ENCODE peak calls at places on chromosomes 7 and 10, in ten cellular contexts. R is stimulated activated CD8-positive, alpha-beta memory T cell treated with anti-CD3 and anti-CD28 coated beads, Interleukin-15, amount 100 ng/mL, for 24 hours; D is mesendoderm; H is retina; M is fibroblast of lung; Y is activated T-cell treated with anti-CD3 and anti-CD28 coated beads for 4 hours; G is effector memory CD8-positive, alpha-beta T cell; I is ACHN; B is HepG2; T is stimulated activated CD4-positive, alpha-beta T cell treated with anti-CD3 and anti-CD28 coated beads, Interleukin-1b, Interleukin-23, amount 100 ng/mL, for 1 hour. A is an unnamed sample.
A peak's percentile ranks its signal among the peaks of the same experiment; 100 is the strongest.

GRCh38 chr7:82697897-82698296 is 254.3 kb upstream of the CACNA2D1 start:
- DNase-seq in R (no peak), D (no peak), H (no peak), M (peak; percentile 45), Y (no peak), G (no peak), I (no peak), B (no peak), T (no peak), A (no peak)

GRCh38 chr10:114767589-114768393 is 53.8 kb upstream of the FHIP2A start:
- DNase-seq in R (no peak), D (peak; percentile 35), H (peak; percentile 59), M (no peak), Y (no peak), G (no peak), I (peak; percentile 61), B (no peak), T (no peak), A (no peak)

GRCh38 chr10:98047009-98047741 is 16.8 kb upstream of the CRTAC1 start:
- DNase-seq in R (no peak), D (no peak), H (peak; percentile 22), M (no peak), Y (no peak), G (no peak), I (no peak), B (no peak), T (no peak), A (no peak)

GRCh38 chr10:122458693-122459092 is 2.7 kb upstream of the HTRA1 start:
- DNase-seq in R (no peak), D (no peak), H (peak; percentile 15), M (no peak), Y (no peak), G (no peak), I (no peak), B (no peak), T (no peak), A (no peak)

GRCh38 chr7:37255327-37255944 is 193.2 kb downstream of the ELMO1 start:
- DNase-seq in R (no peak), D (no peak), H (no peak), M (no peak), Y (no peak), G (no peak), I (no peak), B (no peak), T (no peak), A (no peak)

GRCh38 chr7:55077581-55078410 is 59.0 kb downstream of the EGFR start:
- DNase-seq in R (no peak), D (no peak), H (no peak), M (peak; percentile 40), Y (no peak), G (no peak), I (no peak), B (peak; percentile 73), T (no peak), A (no peak)

GRCh38 chr7:74479961-74480829 is 26.5 kb downstream of the GTF2IRD1 start:
- DNase-seq in R (no peak), D (peak; percentile 89), H (peak; percentile 85), M (peak; percentile 90), Y (no peak), G (no peak), I (peak; percentile 80), B (peak; percentile 62), T (no peak), A (no peak)

GRCh38 chr7:157278791-157279678 is 57.8 kb upstream of the DNAJB6 start:
- DNase-seq in R (no peak), D (no peak), H (peak; percentile 55), M (no peak), Y (no peak), G (no peak), I (no peak), B (no peak), T (no peak), A (no peak)